ENCODE peak calls at places on chromosomes 2 and 18, in six cellular contexts. One of them, this sample, is unnamed.

GRCh38 chr2:47056875-47057731 is 98.0 kb downstream of the STPG4 start:
- DNase-seq in AG04449: no peak
- DNase-seq in left ventricle myocardium inferior: peak; percentile 66
- DNase-seq in thoracic aorta: no peak
- DNase-seq in heart left ventricle: peak; percentile 82
- DNase-seq in astrocyte of the cerebellum: no peak
- DNase-seq in this sample: no peak

GRCh38 chr18:59455728-59456276 is 96.7 kb upstream of the LMAN1 start:
- DNase-seq in AG04449: no peak
- DNase-seq in left ventricle myocardium inferior: no peak
- DNase-seq in thoracic aorta: no peak
- DNase-seq in heart left ventricle: peak; percentile 39
- DNase-seq in astrocyte of the cerebellum: no peak
- DNase-seq in this sample: no peak

GRCh38 chr2:134158295-134158694 is 95.6 kb upstream of the MGAT5 start:
- DNase-seq in AG04449: no peak
- DNase-seq in left ventricle myocardium inferior: no peak
- DNase-seq in thoracic aorta: no peak
- DNase-seq in heart left ventricle: no peak
- DNase-seq in astrocyte of the cerebellum: no peak
- DNase-seq in this sample: no peak

GRCh38 chr2:241443486-241444223 is 64.7 kb downstream of the STK25 start:
- DNase-seq in AG04449: no peak
- DNase-seq in left ventricle myocardium inferior: peak; percentile 27
- DNase-seq in thoracic aorta: no peak
- DNase-seq in heart left ventricle: no peak
- DNase-seq in astrocyte of the cerebellum: peak; percentile 90
- DNase-seq in this sample: peak; percentile 61

GRCh38 chr18:31268985-31269406 is 49.0 kb upstream of the DSG1 start:
- DNase-seq in AG04449: no peak
- DNase-seq in left ventricle myocardium inferior: no peak
- DNase-seq in thoracic aorta: no peak
- DNase-seq in heart left ventricle: no peak
- DNase-seq in astrocyte of the cerebellum: no peak
- DNase-seq in this sample: no peak

GRCh38 chr18:58937204-58937603 is 72.5 kb downstream of the ZNF532 start:
- DNase-seq in AG04449: peak; percentile 14
- DNase-seq in left ventricle myocardium inferior: no peak
- DNase-seq in thoracic aorta: no peak
- DNase-seq in heart left ventricle: no peak
- DNase-seq in astrocyte of the cerebellum: peak; percentile 12
- DNase-seq in this sample: no peak

GRCh38 chr18:33817096-33817495 is 239.1 kb downstream of the ASXL3 start:
- DNase-seq in AG04449: no peak
- DNase-seq in left ventricle myocardium inferior: no peak
- DNase-seq in thoracic aorta: no peak
- DNase-seq in heart left ventricle: no peak
- DNase-seq in astrocyte of the cerebellum: no peak
- DNase-seq in this sample: peak; percentile 35

GRCh38 chr2:156156580-156156979 is 175.9 kb downstream of the NR4A2 start:
- DNase-seq in AG04449: no peak
- DNase-seq in left ventricle myocardium inferior: no peak
- DNase-seq in thoracic aorta: no peak
- DNase-seq in heart left ventricle: no peak
- DNase-seq in astrocyte of the cerebellum: no peak
- DNase-seq in this sample: no peak

GRCh38 chr2:218392891-218393462 is 6.7 kb upstream of the CTDSP1 start:
- DNase-seq in AG04449: no peak
- DNase-seq in left ventricle myocardium inferior: no peak
- DNase-seq in thoracic aorta: no peak
- DNase-seq in heart left ventricle: no peak
- DNase-seq in astrocyte of the cerebellum: no peak
- DNase-seq in this sample: no peak

GRCh38 chr2:121955313-121956211 is 200.1 kb downstream of the TSN start:
- DNase-seq in AG04449: no peak
- DNase-seq in left ventricle myocardium inferior: no peak
- DNase-seq in thoracic aorta: no peak
- DNase-seq in heart left ventricle: no peak
- DNase-seq in astrocyte of the cerebellum: no peak
- DNase-seq in this sample: no peak

GRCh38 chr2:114610677-114611076 is 168.2 kb downstream of the DPP10 start:
- DNase-seq in AG04449: no peak
- DNase-seq in left ventricle myocardium inferior: no peak
- DNase-seq in thoracic aorta: no peak
- DNase-seq in heart left ventricle: no peak
- DNase-seq in astrocyte of the cerebellum: no peak
- DNase-seq in this sample: no peak

GRCh38 chr18:57921708-57922107 is 118.6 kb upstream of the ATP8B1 start:
- DNase-seq in AG04449: no peak
- DNase-seq in left ventricle myocardium inferior: no peak
- DNase-seq in thoracic aorta: no peak
- DNase-seq in heart left ventricle: no peak
- DNase-seq in astrocyte of the cerebellum: no peak
- DNase-seq in this sample: no peak

GRCh38 chr2:32262105-32262504 is 2.6 kb downstream of the NLRC4 start:
- DNase-seq in AG04449: no peak
- DNase-seq in left ventricle myocardium inferior: no peak
- DNase-seq in thoracic aorta: no peak
- DNase-seq in heart left ventricle: no peak
- DNase-seq in astrocyte of the cerebellum: no peak
- DNase-seq in this sample: no peak

GRCh38 chr2:152047826-152048476 is 50.9 kb downstream of the CACNB4 start:
- DNase-seq in AG04449: no peak
- DNase-seq in left ventricle myocardium inferior: no peak
- DNase-seq in thoracic aorta: no peak
- DNase-seq in heart left ventricle: no peak
- DNase-seq in astrocyte of the cerebellum: no peak
- DNase-seq in this sample: no peak

GRCh38 chr18:55577812-55578539 is 10.0 kb downstream of the TCF4 start:
- DNase-seq in AG04449: no peak
- DNase-seq in left ventricle myocardium inferior: no peak
- DNase-seq in thoracic aorta: no peak
- DNase-seq in heart left ventricle: no peak
- DNase-seq in astrocyte of the cerebellum: no peak
- DNase-seq in this sample: no peak

DNA sequence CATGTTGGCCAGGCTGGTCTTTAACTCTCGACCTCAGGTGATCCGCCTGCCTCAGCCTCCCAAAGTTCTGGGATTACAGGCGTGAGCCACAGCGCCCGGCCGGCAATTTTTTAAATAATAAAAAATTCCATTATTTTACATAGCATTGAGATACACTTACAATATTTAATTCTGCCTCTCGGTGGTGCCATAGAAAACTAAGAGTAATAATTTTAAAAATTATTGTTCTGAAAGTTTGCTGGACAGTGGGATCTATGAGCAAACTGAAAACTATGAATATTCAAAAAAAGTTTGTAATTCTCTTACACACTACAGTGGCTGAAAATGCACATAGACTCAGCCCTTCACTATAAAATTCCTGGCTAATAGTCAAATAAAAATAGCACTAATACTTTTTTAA is 90.9 kb upstream of the STON1 start:
- DNase-seq in AG04449: no peak
- DNase-seq in left ventricle myocardium inferior: no peak
- DNase-seq in thoracic aorta: no peak
- DNase-seq in heart left ventricle: no peak
- DNase-seq in astrocyte of the cerebellum: no peak
- DNase-seq in this sample: no peak
- TF ChIP-seq CTCF in AG04449: no peak
- TF ChIP-seq CTCF in left ventricle myocardium inferior: no peak
- TF ChIP-seq CTCF in thoracic aorta: no peak
- TF ChIP-seq CTCF in heart left ventricle: no peak
- TF ChIP-seq CTCF in astrocyte of the cerebellum: no peak
- TF ChIP-seq CTCF in this sample: no peak

GRCh38 chr2:95273911-95274290 is 348 bp upstream of the PROM2 start:
- DNase-seq in AG04449: no peak
- DNase-seq in left ventricle myocardium inferior: no peak
- DNase-seq in thoracic aorta: no peak
- DNase-seq in heart left ventricle: no peak
- DNase-seq in astrocyte of the cerebellum: no peak
- DNase-seq in this sample: no peak

GRCh38 chr2:95272781-95273180 is 1.5 kb upstream of the PROM2 start:
- DNase-seq in AG04449: no peak
- DNase-seq in left ventricle myocardium inferior: no peak
- DNase-seq in thoracic aorta: no peak
- DNase-seq in heart left ventricle: no peak
- DNase-seq in astrocyte of the cerebellum: no peak
- DNase-seq in this sample: no peak

GRCh38 chr2:95275601-95276243 is 1.5 kb downstream of the PROM2 start:
- DNase-seq in AG04449: no peak
- DNase-seq in left ventricle myocardium inferior: no peak
- DNase-seq in thoracic aorta: no peak
- DNase-seq in heart left ventricle: no peak
- DNase-seq in astrocyte of the cerebellum: no peak
- DNase-seq in this sample: no peak

GRCh38 chr2:95275151-95275515 is 884 bp downstream of the PROM2 start:
- DNase-seq in AG04449: no peak
- DNase-seq in left ventricle myocardium inferior: no peak
- DNase-seq in thoracic aorta: no peak
- DNase-seq in heart left ventricle: no peak
- DNase-seq in astrocyte of the cerebellum: no peak
- DNase-seq in this sample: no peak

GRCh38 chr2:95274291-95275150 is at the start of gene PROM2:
- DNase-seq in AG04449: no peak
- DNase-seq in left ventricle myocardium inferior: no peak
- DNase-seq in thoracic aorta: no peak
- DNase-seq in heart left ventricle: no peak
- DNase-seq in astrocyte of the cerebellum: no peak
- DNase-seq in this sample: no peak
- H3K4me3 ChIP-seq in AG04449: no peak within 1 kb of the TSS
- H3K4me3 ChIP-seq in left ventricle myocardium inferior: no peak within 1 kb of the TSS
- H3K4me3 ChIP-seq in thoracic aorta: no peak within 1 kb of the TSS
- H3K4me3 ChIP-seq in heart left ventricle: no peak within 1 kb of the TSS
- H3K4me3 ChIP-seq in astrocyte of the cerebellum: no peak within 1 kb of the TSS
- H3K4me3 ChIP-seq in this sample: peak within 1 kb of the TSS; percentile 12

GRCh38 chr2:74462054-74462785 is 3.0 kb downstream of the MOGS start:
- DNase-seq in AG04449: no peak
- DNase-seq in left ventricle myocardium inferior: no peak
- DNase-seq in thoracic aorta: no peak
- DNase-seq in heart left ventricle: no peak
- DNase-seq in astrocyte of the cerebellum: no peak
- DNase-seq in this sample: no peak

GRCh38 chr2:74462786-74463105 is 2.4 kb downstream of the MOGS start:
- DNase-seq in AG04449: no peak
- DNase-seq in left ventricle myocardium inferior: no peak
- DNase-seq in thoracic aorta: no peak
- DNase-seq in heart left ventricle: no peak
- DNase-seq in astrocyte of the cerebellum: no peak
- DNase-seq in this sample: no peak

GRCh38 chr2:74458957-74459290 is 686 bp downstream of the WBP1 start:
- DNase-seq in AG04449: no peak
- DNase-seq in left ventricle myocardium inferior: no peak
- DNase-seq in thoracic aorta: no peak
- DNase-seq in heart left ventricle: no peak
- DNase-seq in astrocyte of the cerebellum: no peak
- DNase-seq in this sample: no peak

GRCh38 chr2:74459377-74460118 is 1.3 kb downstream of the WBP1 start:
- DNase-seq in AG04449: no peak
- DNase-seq in left ventricle myocardium inferior: no peak
- DNase-seq in thoracic aorta: no peak
- DNase-seq in heart left ventricle: no peak
- DNase-seq in astrocyte of the cerebellum: no peak
- DNase-seq in this sample: no peak

DNA sequence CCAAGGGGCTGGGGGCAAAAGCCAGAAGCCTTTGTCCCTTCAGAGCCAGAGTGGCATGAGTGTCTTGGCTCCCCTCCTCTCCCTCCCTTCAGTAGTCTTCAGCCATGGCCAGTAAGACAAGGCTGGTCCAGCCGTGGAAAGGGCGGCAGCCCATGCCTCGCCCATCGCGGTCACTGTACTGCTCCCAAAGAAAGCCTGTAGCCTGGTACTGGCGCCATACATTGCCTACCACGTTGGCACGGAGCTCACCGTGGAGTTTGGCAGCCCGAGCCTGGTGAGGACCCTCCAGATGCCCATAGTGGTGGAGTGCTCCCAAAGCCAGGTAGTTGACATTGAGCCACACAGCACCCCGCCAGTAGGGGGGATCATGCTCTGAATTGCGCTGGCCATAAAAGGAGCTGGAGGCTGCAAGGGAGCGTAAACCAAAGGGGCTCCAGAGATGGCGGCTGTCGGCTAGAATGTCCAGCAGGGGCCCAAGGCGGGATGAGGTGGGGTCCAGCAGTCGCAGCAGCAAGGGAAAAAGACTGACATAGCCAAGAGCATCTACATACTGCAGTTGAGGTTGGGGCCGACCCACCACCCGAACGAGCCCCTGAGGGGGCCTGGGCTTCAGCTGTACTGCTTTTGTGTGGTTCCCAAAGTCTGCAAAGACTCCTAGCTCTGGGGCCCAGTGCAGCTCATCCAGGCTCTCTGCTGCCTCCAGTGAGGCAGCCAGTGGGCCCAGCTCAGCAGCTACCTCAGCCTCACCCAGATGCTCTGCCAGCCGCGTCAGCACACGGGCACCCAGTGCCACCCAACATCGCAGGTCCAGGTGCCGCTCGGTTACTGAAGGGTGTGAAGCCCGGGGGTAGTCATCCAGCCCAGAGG is 3.2 kb downstream of the WBP1 start:
- DNase-seq in AG04449: no peak
- DNase-seq in left ventricle myocardium inferior: no peak
- DNase-seq in thoracic aorta: no peak
- DNase-seq in heart left ventricle: no peak
- DNase-seq in astrocyte of the cerebellum: no peak
- DNase-seq in this sample: no peak
- TF ChIP-seq CTCF in AG04449: peak; percentile 6
- TF ChIP-seq CTCF in left ventricle myocardium inferior: no peak
- TF ChIP-seq CTCF in thoracic aorta: no peak
- TF ChIP-seq CTCF in heart left ventricle: no peak
- TF ChIP-seq CTCF in astrocyte of the cerebellum: no peak
- TF ChIP-seq CTCF in this sample: no peak

GRCh38 chr2:109335586-109336266 is 206.7 kb downstream of the SH3RF3 start:
- DNase-seq in AG04449: no peak
- DNase-seq in left ventricle myocardium inferior: no peak
- DNase-seq in thoracic aorta: no peak
- DNase-seq in heart left ventricle: no peak
- DNase-seq in astrocyte of the cerebellum: peak; percentile 69
- DNase-seq in this sample: no peak
- H3K4me3 ChIP-seq in AG04449: peak overlapping the region; percentile 33
- H3K4me3 ChIP-seq in left ventricle myocardium inferior: no peak overlapping the region
- H3K4me3 ChIP-seq in thoracic aorta: peak overlapping the region; percentile 61
- H3K4me3 ChIP-seq in heart left ventricle: no peak overlapping the region
- H3K4me3 ChIP-seq in astrocyte of the cerebellum: no peak overlapping the region
- H3K4me3 ChIP-seq in this sample: no peak overlapping the region

This sample was measured in kidney epithelial cell.